ENCODE peak calls at places on chromosomes 11 and 22, in nine cellular contexts. G, L, W, Q, Y, P, E, S and D are unnamed samples.

GRCh38 chr11:18367431-18367830 is 26.9 kb upstream of the LDHA start:
- DNase-seq in E (peak; percentile 9), G (no peak), S (no peak), Y (no peak), Q (no peak), W (no peak), P (no peak), L (no peak), D (peak; percentile 91)

GRCh38 chr11:129930306-129930705 is 34.9 kb upstream of the NFRKB start:
- DNase-seq in G (no peak), E (no peak), Q (no peak), S (peak; percentile 11), P (no peak), L (peak; percentile 59), Y (peak; percentile 39), W (no peak), D (peak; percentile 30)

GRCh38 chr11:2518112-2518982 is 73.5 kb downstream of the KCNQ1 start:
- DNase-seq in L (no peak), S (no peak), G (no peak), Y (no peak), W (peak; percentile 33), E (no peak), Q (no peak), P (no peak), D (no peak)

GRCh38 chr11:79796704-79797103 is 355.9 kb upstream of the TENM4 start:
- DNase-seq in S (no peak), Q (no peak), G (no peak), L (no peak), E (no peak), P (no peak), Y (no peak), W (no peak), D (no peak)

GRCh38 chr22:23068832-23069385 is 1.4 kb upstream of the GNAZ start:
- DNase-seq in Y (no peak), W (no peak), Q (no peak), L (no peak), E (no peak), G (peak; percentile 32), P (no peak), S (no peak), D (no peak)

GRCh38 chr11:67025750-67026149 is 2.8 kb downstream of the SYT12 start:
- DNase-seq in G (no peak), Q (no peak), S (no peak), E (no peak), P (no peak), Y (no peak), L (no peak), W (no peak), D (no peak)

GRCh38 chr22:47192651-47193437 is 430.4 kb downstream of the TBC1D22A start:
- DNase-seq in L (peak; percentile 39), S (no peak), Q (no peak), Y (no peak), G (no peak), E (no peak), P (no peak), W (no peak), D (no peak)

GRCh38 chr11:21965221-21965620 is 227.7 kb upstream of the ANO5 start:
- DNase-seq in G (no peak), E (no peak), P (no peak), L (no peak), Y (no peak), S (no peak), W (no peak), Q (no peak), D (peak; percentile 46)

GRCh38 chr11:95089620-95090542 is at the start of gene ENDOD1:
- DNase-seq in E (no peak), W (peak; percentile 89), Y (peak; percentile 87), P (no peak), G (peak; percentile 86), S (peak; percentile 65), L (peak; percentile 75), Q (peak; percentile 86), D (peak; percentile 82)

GRCh38 chr11:10809373-10810199 is 860 bp upstream of the EIF4G2 start:
- DNase-seq in Q (no peak), W (peak; percentile 65), L (peak; percentile 67), S (peak; percentile 79), P (peak; percentile 29), G (no peak), E (peak; percentile 29), Y (peak; percentile 63), D (peak; percentile 41)

GRCh38 chr22:46472722-46473016 is 64.8 kb downstream of the CELSR1 start:
- DNase-seq in Y (no peak), P (no peak), E (no peak), L (no peak), S (no peak), W (no peak), G (no peak), Q (no peak), D (no peak)

GRCh38 chr11:1838426-1839131 is at the start of gene TNNI2:
- DNase-seq in G (no peak), P (no peak), W (no peak), Y (no peak), Q (no peak), E (no peak), L (no peak), S (no peak), D (no peak)

GRCh38 chr11:13040969-13041561 is 31.9 kb downstream of the RASSF10 start:
- DNase-seq in S (no peak), E (no peak), Q (no peak), P (no peak), L (no peak), W (no peak), G (no peak), Y (no peak), D (peak; percentile 85)

GRCh38 chr11:17378655-17379054 is 9.8 kb downstream of the KCNJ11 start:
- DNase-seq in S (no peak), L (no peak), Q (no peak), G (no peak), W (no peak), Y (no peak), P (no peak), E (no peak), D (no peak)

GRCh38 chr11:26297179-26297970 is 34.6 kb upstream of the ANO3 start:
- DNase-seq in S (peak; percentile 66), G (no peak), W (no peak), E (peak; percentile 85), Q (peak; percentile 35), L (peak; percentile 52), Y (peak; percentile 76), P (peak; percentile 39), D (peak; percentile 79)

GRCh38 chr11:76672431-76673163 is 2.0 kb upstream of the LRRC32 start:
- DNase-seq in P (no peak), E (no peak), W (peak; percentile 64), G (no peak), L (no peak), Y (peak; percentile 45), Q (no peak), S (no peak), D (peak; percentile 30)

GRCh38 chr11:96290631-96291030 is 52.4 kb downstream of the MAML2 start:
- DNase-seq in P (no peak), L (no peak), Y (no peak), W (no peak), E (no peak), S (no peak), G (no peak), Q (no peak), D (no peak)

GRCh38 chr22:21713428-21714058 is 22.1 kb downstream of the YPEL1 start:
- DNase-seq in E (no peak), W (no peak), L (no peak), Y (no peak), S (no peak), Q (no peak), G (no peak), P (no peak), D (no peak)

GRCh38 chr11:72764503-72764902 is 12.3 kb upstream of the ARAP1 start:
- DNase-seq in Q (no peak), S (no peak), P (no peak), Y (no peak), G (no peak), E (no peak), L (no peak), W (no peak), D (peak; percentile 81)

GRCh38 chr11:12717851-12718291 is 43.6 kb downstream of the TEAD1 start:
- DNase-seq in Y (no peak), G (no peak), P (no peak), L (no peak), Q (no peak), S (no peak), W (peak; percentile 86), E (no peak), D (no peak)

GRCh38 chr11:74443071-74443864 is 24.1 kb downstream of the KCNE3 start:
- DNase-seq in G (peak; percentile 74), Y (peak; percentile 61), P (no peak), W (no peak), L (peak; percentile 66), S (peak; percentile 14), Q (peak; percentile 35), E (no peak), D (no peak)

GRCh38 chr11:12196862-12197261 is 86.5 kb downstream of the MICAL2 start:
- DNase-seq in E (no peak), S (no peak), W (no peak), Y (no peak), P (no peak), L (no peak), Q (no peak), G (no peak), D (no peak)

GRCh38 chr11:114262681-114263509 is 33.3 kb upstream of the NNMT start:
- DNase-seq in Y (peak; percentile 72), S (peak; percentile 52), G (peak; percentile 63), L (peak; percentile 62), W (peak; percentile 50), Q (peak; percentile 73), E (peak; percentile 59), P (no peak), D (no peak)

GRCh38 chr11:69831985-69832384 is 12.8 kb upstream of the FGF3 start:
- DNase-seq in W (no peak), S (no peak), L (no peak), G (no peak), Y (no peak), Q (no peak), E (no peak), P (no peak), D (no peak)

GRCh38 chr22:45968003-45968650 is 8.8 kb downstream of the WNT7B start:
- DNase-seq in Y (no peak), G (no peak), P (no peak), Q (no peak), L (no peak), W (no peak), S (no peak), E (no peak), D (no peak)

GRCh38 chr11:94786264-94787126 is 18.3 kb downstream of the AMOTL1 start:
- DNase-seq in S (no peak), Q (peak; percentile 45), P (no peak), L (no peak), G (no peak), E (peak; percentile 28), Y (peak; percentile 74), W (no peak), D (peak; percentile 59)

GRCh38 chr11:131423715-131424114 is 53.3 kb downstream of the NTM start:
- DNase-seq in P (no peak), L (peak; percentile 26), G (no peak), W (no peak), Q (no peak), S (no peak), Y (no peak), E (no peak), D (peak; percentile 98)

GRCh38 chr11:120001161-120002135 is 136.5 kb downstream of the TRIM29 start:
- DNase-seq in Q (no peak), P (no peak), W (no peak), L (no peak), G (no peak), E (no peak), Y (no peak), S (no peak), D (no peak)

GRCh38 chr11:43404406-43404805 is 45.7 kb downstream of the TTC17 start:
- DNase-seq in Y (no peak), E (no peak), Q (no peak), S (no peak), W (no peak), L (peak; percentile 8), P (no peak), G (no peak), D (no peak)

GRCh38 chr11:124297921-124298320 is 15.8 kb downstream of the OR8D1 start:
- DNase-seq in W (no peak), E (no peak), Q (no peak), S (no peak), L (no peak), Y (no peak), G (no peak), P (no peak), D (no peak)